ENCODE peak calls at places on chromosomes 5 and 9, in four cellular contexts. B is Right ventricle myocardium superior; J is RWPE2; N is activated CD4-positive, alpha-beta T cell treated with anti-CD3 and anti-CD28 coated beads for 36 hours. W is an unnamed sample.

GRCh38 chr9:23754551-23754950 is 71.5 kb downstream of the ELAVL2 start:
- ATAC-seq in N (no peak), B (no peak), J (peak), W (no peak)

GRCh38 chr9:85738509-85738908 is 3.2 kb downstream of the AGTPBP1 start:
- ATAC-seq in N (no peak), J (no peak), B (peak), W (no peak)

GRCh38 chr5:26700759-26701384 is 337.5 kb downstream of the CDH9 start:
- ATAC-seq in B (no peak), N (no peak), J (peak), W (no peak)

GRCh38 chr9:90916147-90916734 is 114.6 kb downstream of the SYK start:
- ATAC-seq in J (no peak), B (no peak), N (no peak), W (no peak)

GRCh38 chr5:142841511-142842255 is 71.5 kb downstream of the ARHGAP26 start:
- ATAC-seq in B (peak), N (no peak), J (no peak), W (no peak)

GRCh38 chr9:136375096-136375495 is 1.6 kb upstream of the CARD9 start:
- ATAC-seq in J (no peak), N (no peak), B (no peak), W (no peak)

GRCh38 chr5:148864113-148864841 is 37.9 kb downstream of the ADRB2 start:
- ATAC-seq in J (no peak), N (no peak), B (peak), W (no peak)

GRCh38 chr9:96875460-96876142 is 21.3 kb upstream of the ZNF782 start:
- ATAC-seq in J (peak), N (peak), B (peak), W (peak)

GRCh38 chr5:150141544-150142188 is 14.0 kb downstream of the PDGFRB start:
- ATAC-seq in J (no peak), B (no peak), N (no peak), W (no peak)

GRCh38 chr5:151244210-151244609 is 8.8 kb upstream of the GM2A start:
- ATAC-seq in J (no peak), B (no peak), N (peak), W (peak)

GRCh38 chr5:62742214-62742613 is 163.6 kb downstream of the LRRC70 start:
- ATAC-seq in B (no peak), N (no peak), J (no peak), W (no peak)

GRCh38 chr5:151214614-151215545 is 9.0 kb downstream of the CCDC69 start:
- ATAC-seq in J (peak), B (peak), N (peak), W (no peak)

GRCh38 chr9:129803679-129804065 is 688 bp downstream of the TOR1B start:
- ATAC-seq in B (no peak), N (no peak), J (no peak), W (peak)

GRCh38 chr5:111135946-111136345 is 43.8 kb downstream of the WDR36 start:
- ATAC-seq in N (no peak), J (peak), B (no peak), W (no peak)

GRCh38 chr9:81540142-81540701 is 149.1 kb downstream of the TLE1 start:
- ATAC-seq in N (no peak), J (no peak), B (no peak), W (no peak)

GRCh38 chr5:96350678-96351077 is 82.4 kb downstream of the PCSK1 start:
- ATAC-seq in B (no peak), N (no peak), J (no peak), W (no peak)

GRCh38 chr5:16596541-16596940 is 20.3 kb downstream of the RETREG1 start:
- ATAC-seq in B (peak), N (no peak), J (no peak), W (no peak)